ENCODE peak calls at places on chromosomes 1 and 21, in ten cellular contexts. R is HFF-Myc, I is cardiac fibroblast, Y is mammary epithelial cell, K is HFFc6, F is right lobe of liver, E is fibroblast of lung, O is GM13977, X is breast epithelium, G is heart right ventricle. M is an unnamed sample.

GRCh38 chr21:32645261-32646182 is 33.3 kb upstream of the CFAP298 start:
- DNase-seq in R (no peak), I (no peak), Y (no peak), K (no peak), F (no peak), E (no peak), O (no peak), X (no peak), G (no peak), M (no peak)

GRCh38 chr21:27171704-27172103 is 204.8 kb upstream of the ADAMTS5 start:
- DNase-seq in R (no peak), I (peak; percentile 81), Y (no peak), K (peak; percentile 10), F (no peak), E (no peak), O (no peak), X (no peak), G (no peak), M (no peak)

GRCh38 chr1:154414606-154415005 is 9.5 kb downstream of the IL6R start:
- DNase-seq in R (no peak), I (no peak), Y (no peak), K (no peak), F (peak; percentile 90), E (no peak), O (no peak), X (no peak), G (peak; percentile 73), M (peak; percentile 18)

GRCh38 chr1:44811234-44811633 is 2.9 kb downstream of the BTBD19 start:
- DNase-seq in R (no peak), I (no peak), Y (no peak), K (no peak), F (no peak), E (no peak), O (no peak), X (no peak), G (peak; percentile 6), M (no peak)

GRCh38 chr1:150549496-150550221 is 451 bp downstream of the ADAMTSL4 start:
- DNase-seq in R (no peak), I (no peak), Y (no peak), K (no peak), F (peak; percentile 76), E (no peak), O (no peak), X (no peak), G (no peak), M (no peak)

GRCh38 chr1:164712131-164713031 is 153.4 kb downstream of the PBX1 start:
- DNase-seq in R (no peak), I (peak; percentile 35), Y (peak; percentile 17), K (no peak), F (peak; percentile 59), E (no peak), O (no peak), X (no peak), G (peak; percentile 22), M (no peak)

GRCh38 chr1:88683516-88683847 is 591 bp upstream of the PKN2 start:
- DNase-seq in R (no peak), I (no peak), Y (no peak), K (peak; percentile 4), F (peak; percentile 69), E (peak; percentile 52), O (peak; percentile 40), X (peak; percentile 31), G (peak; percentile 29), M (peak; percentile 35)

GRCh38 chr1:153841463-153841994 is 66.3 kb downstream of the SLC27A3 start:
- DNase-seq in R (no peak), I (peak; percentile 73), Y (no peak), K (peak; percentile 45), F (no peak), E (peak; percentile 62), O (no peak), X (no peak), G (no peak), M (no peak)

GRCh38 chr1:163174524-163175437 is 27.9 kb downstream of the RGS5 start:
- DNase-seq in R (peak; percentile 57), I (peak; percentile 90), Y (peak; percentile 20), K (peak; percentile 57), F (peak; percentile 62), E (peak; percentile 59), O (peak; percentile 36), X (peak; percentile 21), G (peak; percentile 76), M (peak; percentile 66)

GRCh38 chr21:35231115-35231514 is 182.0 kb upstream of the RUNX1 start:
- DNase-seq in R (no peak), I (no peak), Y (peak; percentile 67), K (no peak), F (no peak), E (peak; percentile 63), O (no peak), X (no peak), G (no peak), M (no peak)

GRCh38 chr21:35565204-35565611 is 495.1 kb downstream of the SETD4 start:
- DNase-seq in R (peak; percentile 52), I (peak; percentile 95), Y (peak; percentile 39), K (peak; percentile 89), F (peak; percentile 60), E (peak; percentile 93), O (no peak), X (peak; percentile 39), G (peak; percentile 12), M (no peak)

GRCh38 chr1:11355594-11356467 is 82.8 kb downstream of the UBIAD1 start:
- DNase-seq in R (no peak), I (no peak), Y (no peak), K (no peak), F (no peak), E (no peak), O (no peak), X (no peak), G (no peak), M (no peak)

GRCh38 chr1:183029591-183030000 is 6.4 kb downstream of the LAMC1 start:
- DNase-seq in R (no peak), I (peak; percentile 92), Y (peak; percentile 79), K (peak; percentile 91), F (no peak), E (peak; percentile 89), O (no peak), X (no peak), G (no peak), M (no peak)

GRCh38 chr1:95451054-95451453 is 217.0 kb downstream of the RWDD3 start:
- DNase-seq in R (no peak), I (peak; percentile 0), Y (peak; percentile 25), K (no peak), F (no peak), E (no peak), O (no peak), X (no peak), G (no peak), M (no peak)
- TF ChIP-seq CTCF in R (no peak), I (no peak), Y (peak; percentile 51), K (no peak), F (no peak), E (no peak), O (peak; percentile 20), X (no peak), G (no peak), M (no peak)

DNA sequence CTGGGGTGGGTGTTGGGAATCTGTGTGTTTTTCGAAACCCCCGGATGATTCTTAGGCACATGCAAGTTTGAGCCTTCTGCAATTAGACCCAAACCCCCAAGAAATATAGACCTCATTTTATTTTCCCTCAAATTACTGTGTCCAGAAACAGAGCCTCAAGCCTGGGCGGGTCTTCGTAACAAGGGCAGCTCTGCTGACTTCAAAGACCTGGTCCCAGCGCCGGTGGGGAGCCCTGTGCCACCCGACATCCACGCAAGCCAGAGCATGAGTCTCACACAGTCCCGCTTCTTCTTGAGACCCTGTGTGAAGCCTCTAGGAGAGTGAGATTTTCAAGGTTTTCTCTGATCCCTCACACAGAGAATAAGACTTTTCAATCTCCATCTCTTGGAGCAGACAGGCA is 397.3 kb downstream of the RPS6KC1 start:
- DNase-seq in R (no peak), I (no peak), Y (no peak), K (no peak), F (no peak), E (no peak), O (no peak), X (no peak), G (no peak), M (no peak)
- TF ChIP-seq CTCF in R (no peak), I (no peak), Y (no peak), K (no peak), F (no peak), E (no peak), O (no peak), X (no peak), G (no peak), M (no peak)

GRCh38 chr1:170967042-170967910 is 31.9 kb downstream of the MROH9 start:
- DNase-seq in R (peak; percentile 17), I (peak; percentile 73), Y (peak; percentile 11), K (peak; percentile 54), F (no peak), E (peak; percentile 45), O (peak; percentile 17), X (no peak), G (no peak), M (no peak)
- TF ChIP-seq CTCF in R (peak; percentile 39), I (peak; percentile 69), Y (peak; percentile 67), K (peak; percentile 85), F (peak; percentile 66), E (peak; percentile 75), O (peak; percentile 50), X (peak; percentile 68), G (peak; percentile 73), M (no peak)

GRCh38 chr1:117534995-117535467 is 70.8 kb upstream of the TENT5C start:
- DNase-seq in R (peak; percentile 61), I (peak; percentile 87), Y (peak; percentile 51), K (peak; percentile 59), F (no peak), E (peak; percentile 52), O (peak; percentile 53), X (no peak), G (no peak), M (no peak)

GRCh38 chr1:117541003-117541402 is 64.8 kb upstream of the TENT5C start:
- DNase-seq in R (no peak), I (peak; percentile 6), Y (no peak), K (no peak), F (peak; percentile 68), E (no peak), O (no peak), X (peak; percentile 86), G (no peak), M (no peak)

GRCh38 chr1:117540532-117540931 is 65.3 kb upstream of the TENT5C start:
- DNase-seq in R (no peak), I (no peak), Y (no peak), K (no peak), F (no peak), E (no peak), O (no peak), X (no peak), G (no peak), M (no peak)

GRCh38 chr1:117535776-117536175 is 70.1 kb upstream of the TENT5C start:
- DNase-seq in R (no peak), I (no peak), Y (peak; percentile 32), K (no peak), F (no peak), E (no peak), O (no peak), X (no peak), G (no peak), M (no peak)

DNA sequence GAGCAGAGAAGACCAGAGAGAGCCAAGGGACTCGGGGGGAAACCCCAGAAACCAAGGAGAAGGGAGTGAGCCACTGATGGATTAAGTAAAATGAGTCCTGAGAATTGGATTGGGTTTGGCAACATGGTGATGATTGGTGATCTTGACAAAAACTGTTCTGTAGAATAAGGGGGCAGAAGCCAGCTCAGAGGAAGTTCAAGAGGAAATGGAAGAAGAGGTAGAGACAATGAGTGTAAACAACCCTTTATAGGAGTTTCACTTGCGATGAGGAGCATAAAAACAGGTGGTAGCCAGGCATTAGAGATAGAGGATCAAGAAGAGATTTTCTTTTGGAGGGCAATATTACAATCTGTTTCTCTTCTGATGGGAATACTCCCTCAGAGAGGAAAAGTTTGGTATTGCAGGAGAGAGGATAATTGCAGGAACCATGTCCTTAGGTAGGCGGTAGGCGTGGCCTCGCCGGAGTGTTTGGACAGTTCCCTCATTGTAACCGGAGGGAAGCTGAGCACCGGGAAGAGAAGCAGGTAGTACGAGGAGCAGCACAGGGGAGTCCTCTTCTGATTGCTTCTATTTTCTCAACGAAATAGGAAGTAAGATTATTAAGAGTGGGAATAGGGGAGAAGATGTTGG is 68.4 kb upstream of the TENT5C start:
- DNase-seq in R (no peak), I (no peak), Y (peak; percentile 58), K (no peak), F (no peak), E (no peak), O (no peak), X (peak; percentile 71), G (no peak), M (no peak)
- TF ChIP-seq CTCF in R (no peak), I (no peak), Y (peak; percentile 39), K (no peak), F (no peak), E (no peak), O (no peak), X (peak; percentile 48), G (no peak), M (no peak)

M was measured in omental fat pad.